ENCODE peak calls at places on chromosome X, in five cellular contexts. D is WTC11, C is AG09309, P is right cardiac atrium, K is AG09319. F is an unnamed sample.

GRCh38 chrX:96707829-96708228 is 23.2 kb downstream of the DIAPH2 start:
- DNase-seq in D (no peak), C (no peak), P (no peak), K (no peak), F (no peak)

GRCh38 chrX:134664202-134664601 is 5.9 kb upstream of the PLAC1 start:
- DNase-seq in D (no peak), C (no peak), P (no peak), K (no peak), F (no peak)

GRCh38 chrX:19034025-19034424 is 50.1 kb upstream of the PHKA2 start:
- DNase-seq in D (no peak), C (no peak), P (no peak), K (no peak), F (no peak)

GRCh38 chrX:93868289-93868985 is 194.4 kb downstream of the FAM133A start:
- DNase-seq in D (no peak), C (no peak), P (peak), K (no peak), F (no peak)

GRCh38 chrX:122500556-122500955 is 683.5 kb upstream of the GRIA3 start:
- DNase-seq in D (no peak), C (no peak), P (no peak), K (no peak), F (no peak)

GRCh38 chrX:13597928-13598327 is 28.5 kb downstream of the EGFL6 start:
- DNase-seq in D (no peak), C (no peak), P (no peak), K (peak), F (no peak)

GRCh38 chrX:94178145-94178790 is 504.3 kb downstream of the FAM133A start:
- DNase-seq in D (no peak), C (no peak), P (no peak), K (no peak), F (no peak)

GRCh38 chrX:150693782-150694574 is 782 bp downstream of the MTMR1 start:
- DNase-seq in D (peak), C (peak), P (peak), K (peak), F (no peak)

GRCh38 chrX:97158270-97158669 is 274.6 kb downstream of the RPA4 start:
- DNase-seq in D (no peak), C (no peak), P (no peak), K (no peak), F (no peak)

GRCh38 chrX:102959471-102959870 is 22.4 kb downstream of the RAB40AL start:
- DNase-seq in D (no peak), C (no peak), P (no peak), K (no peak), F (no peak)

GRCh38 chrX:2520539-2520938 is 19.8 kb upstream of the DHRSX start:
- DNase-seq in D (no peak), C (no peak), P (no peak), K (no peak), F (no peak)

GRCh38 chrX:110383414-110383813 is 24.8 kb downstream of the RTL9 start:
- DNase-seq in D (no peak), C (peak), P (no peak), K (peak), F (no peak)

GRCh38 chrX:124426273-124426672 is 79.9 kb downstream of the SH2D1A start:
- DNase-seq in D (no peak), C (no peak), P (no peak), K (no peak), F (no peak)

GRCh38 chrX:50333308-50333707 is 128.7 kb downstream of the CCNB3 start:
- DNase-seq in D (no peak), C (no peak), P (no peak), K (no peak), F (no peak)

GRCh38 chrX:39063037-39063436 is 261.8 kb downstream of the MID1IP1 start:
- DNase-seq in D (no peak), C (no peak), P (peak), K (no peak), F (no peak)

GRCh38 chrX:150161092-150161672 is 201.9 kb upstream of the MAMLD1 start:
- DNase-seq in D (no peak), C (no peak), P (no peak), K (no peak), F (no peak)

F was measured in posterior vena cava.